ENCODE peak calls at places on chromosomes 6 and 20, in eight cellular contexts. K is CD4-positive, CD25-positive, alpha-beta regulatory T cell; H is uterus; P is NT2/D1; D is tibial artery; V is trophoblast cell; B is transverse colon; U is ascending aorta. C is an unnamed sample.
A peak's percentile ranks its signal among the peaks of the same experiment; 100 is the strongest.

GRCh38 chr20:14481863-14482262 is 144.5 kb upstream of the FLRT3 start:
- DNase-seq in K (no peak), V (no peak), B (no peak), P (no peak), D (no peak), H (no peak), U (no peak), C (peak; percentile 82)

GRCh38 chr6:169420912-169421543 is 167.4 kb upstream of the THBS2 start:
- DNase-seq in B (peak; percentile 50), H (no peak), V (peak; percentile 55), K (no peak), D (no peak), U (no peak), P (no peak), C (no peak)

GRCh38 chr6:126664271-126664670 is 324.4 kb downstream of the CENPW start:
- DNase-seq in U (no peak), D (no peak), B (no peak), P (no peak), K (no peak), V (no peak), H (no peak), C (no peak)

GRCh38 chr6:154297711-154298110 is 58.9 kb downstream of the IPCEF1 start:
- DNase-seq in K (no peak), B (no peak), U (no peak), H (no peak), D (no peak), V (peak; percentile 33), P (no peak), C (no peak)

GRCh38 chr20:13205848-13206434 is 15.1 kb upstream of the ISM1 start:
- DNase-seq in B (no peak), P (no peak), U (no peak), V (no peak), K (no peak), D (no peak), H (no peak), C (peak; percentile 32)

GRCh38 chr20:5279661-5280060 is 37.1 kb downstream of the PROKR2 start:
- DNase-seq in U (no peak), V (no peak), D (no peak), H (no peak), B (no peak), P (no peak), K (no peak), C (no peak)

GRCh38 chr20:49715466-49715865 is 1.8 kb upstream of the B4GALT5 start:
- DNase-seq in B (no peak), V (no peak), D (no peak), H (no peak), P (no peak), U (no peak), K (no peak), C (no peak)

GRCh38 chr6:165049362-165049761 is 260.0 kb downstream of the C6orf118 start:
- DNase-seq in D (no peak), V (peak; percentile 41), H (no peak), P (peak; percentile 70), B (no peak), K (no peak), U (no peak), C (no peak)

GRCh38 chr6:23690650-23691049 is 435.4 kb upstream of the NRSN1 start:
- DNase-seq in D (no peak), U (no peak), V (no peak), K (no peak), B (no peak), P (no peak), H (no peak), C (peak; percentile 21)

GRCh38 chr20:44683263-44684046 is 31.7 kb upstream of the CCN5 start:
- DNase-seq in B (peak; percentile 56), D (peak; percentile 67), H (no peak), U (no peak), V (peak; percentile 50), K (peak; percentile 56), P (peak; percentile 79), C (no peak)

GRCh38 chr6:114541794-114542193 is 199.0 kb upstream of the HS3ST5 start:
- DNase-seq in P (no peak), V (no peak), U (no peak), B (no peak), K (no peak), D (peak; percentile 53), H (no peak), C (no peak)

GRCh38 chr20:59598625-59599310 is 5.6 kb upstream of the PHACTR3 start:
- DNase-seq in U (no peak), B (peak; percentile 23), D (no peak), V (peak; percentile 16), K (no peak), P (peak; percentile 36), H (no peak), C (no peak)

GRCh38 chr20:4244700-4245485 is 229.5 kb upstream of the RNF24 start:
- DNase-seq in U (no peak), B (peak; percentile 83), D (no peak), V (no peak), H (no peak), K (no peak), P (no peak), C (no peak)

GRCh38 chr6:156396068-156396771 is 381.0 kb upstream of the ARID1B start:
- DNase-seq in H (no peak), D (no peak), P (no peak), U (no peak), V (peak; percentile 13), B (no peak), K (peak; percentile 69), C (no peak)

GRCh38 chr20:6765469-6766058 is 1.9 kb upstream of the BMP2 start:
- DNase-seq in P (no peak), B (no peak), K (no peak), H (no peak), V (no peak), D (no peak), U (no peak), C (peak; percentile 51)

DNA sequence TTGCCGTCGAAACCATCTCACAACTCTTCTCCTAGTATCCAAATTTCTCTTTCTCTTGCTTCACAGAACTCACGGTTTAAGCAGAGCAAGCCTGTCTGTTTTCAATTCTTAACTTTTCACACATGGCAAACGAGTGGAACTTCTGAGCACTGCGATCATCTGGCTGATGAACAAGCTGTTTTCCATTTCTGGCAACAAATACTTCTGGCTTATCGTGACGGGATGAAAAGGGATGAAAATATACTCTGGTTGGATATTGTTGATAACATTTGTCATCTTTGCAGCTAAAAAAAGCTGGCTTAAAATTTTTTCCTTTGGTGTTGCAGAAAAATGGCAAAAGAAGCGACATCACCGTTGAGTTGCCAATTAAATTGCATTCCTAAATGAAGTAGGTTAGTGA is 515.2 kb upstream of the JARID2 start:
- DNase-seq in K (no peak), U (no peak), V (no peak), D (no peak), P (no peak), H (no peak), B (no peak), C (no peak)
- H3K4me1 ChIP-seq in K (peaks cover 21% of the 10 kb centered on the region), U (no peaks in the 10 kb centered on the region), V (peaks cover 11% of the 10 kb centered on the region), D (no peaks in the 10 kb centered on the region), P (no peaks in the 10 kb centered on the region), H (no peaks in the 10 kb centered on the region), B (no peaks in the 10 kb centered on the region), C (peaks cover 37% of the 10 kb centered on the region)

DNA sequence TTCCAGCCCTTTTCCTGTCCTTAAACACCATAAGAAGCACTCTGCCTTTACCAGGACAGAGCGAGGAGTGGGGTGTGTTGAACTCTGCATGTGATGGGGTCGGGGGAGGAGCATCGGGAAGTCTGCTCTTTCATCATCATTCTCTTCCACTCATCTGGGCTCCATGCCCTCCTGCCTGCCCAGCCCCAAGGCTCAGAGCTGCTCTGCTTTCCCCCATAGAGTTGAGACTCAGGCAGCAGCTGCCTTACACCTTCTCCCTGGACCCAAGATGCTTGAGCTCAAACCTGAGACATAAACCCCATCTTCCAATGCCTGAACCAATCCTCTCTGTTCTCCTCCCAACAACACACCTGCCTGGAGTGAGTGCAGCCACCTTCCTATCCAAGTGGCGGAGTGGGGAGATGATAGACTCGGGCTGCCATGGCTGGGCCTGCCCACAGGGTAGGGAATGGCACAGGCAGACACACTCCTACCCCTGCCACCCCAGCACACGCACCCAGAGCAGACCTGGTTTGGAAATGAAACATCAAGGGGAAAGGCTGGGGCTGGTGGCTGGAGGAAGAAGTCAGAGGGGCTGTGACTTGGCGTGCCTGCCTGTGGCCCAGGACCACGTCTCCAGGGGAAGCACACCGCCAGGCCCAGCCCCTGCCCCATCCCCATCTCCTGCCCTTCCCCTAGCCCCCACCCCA is 28.4 kb downstream of the TFEB start:
- DNase-seq in B (no peak), D (peak; percentile 81), U (no peak), H (peak; percentile 65), K (no peak), P (no peak), V (no peak), C (no peak)
- H3K4me1 ChIP-seq in B (peaks cover 37% of the 10 kb centered on the region), D (peaks cover 42% of the 10 kb centered on the region), U (peaks cover 8% of the 10 kb centered on the region), H (no peaks in the 10 kb centered on the region), K (peaks cover 37% of the 10 kb centered on the region), P (peaks cover 18% of the 10 kb centered on the region), V (no peaks in the 10 kb centered on the region), C (no peaks in the 10 kb centered on the region)

GRCh38 chr6:122452509-122452908 is 19.1 kb downstream of the SERINC1 start:
- DNase-seq in K (no peak), U (no peak), B (no peak), H (no peak), P (no peak), D (no peak), V (no peak), C (no peak)

GRCh38 chr6:122454673-122455072 is 16.9 kb downstream of the SERINC1 start:
- DNase-seq in V (no peak), K (no peak), P (no peak), U (no peak), B (no peak), D (no peak), H (no peak), C (peak; percentile 63)

GRCh38 chr6:122461885-122462284 is 9.7 kb downstream of the SERINC1 start:
- DNase-seq in P (no peak), K (no peak), U (no peak), B (no peak), V (no peak), H (no peak), D (no peak), C (no peak)

GRCh38 chr6:122459240-122459639 is 12.4 kb downstream of the SERINC1 start:
- DNase-seq in P (no peak), D (no peak), H (no peak), K (no peak), B (no peak), V (no peak), U (no peak), C (no peak)

GRCh38 chr6:122458087-122458486 is 13.5 kb downstream of the SERINC1 start:
- DNase-seq in P (no peak), K (no peak), U (no peak), H (no peak), D (no peak), V (no peak), B (no peak), C (no peak)
- H3K4me1 ChIP-seq in P (no peaks in the 10 kb centered on the region), K (peaks cover 47% of the 10 kb centered on the region), U (peaks cover 10% of the 10 kb centered on the region), H (peaks cover 14% of the 10 kb centered on the region), D (peaks cover 16% of the 10 kb centered on the region), V (no peaks in the 10 kb centered on the region), B (peaks cover 6% of the 10 kb centered on the region), C (peaks cover 3% of the 10 kb centered on the region)

DNA sequence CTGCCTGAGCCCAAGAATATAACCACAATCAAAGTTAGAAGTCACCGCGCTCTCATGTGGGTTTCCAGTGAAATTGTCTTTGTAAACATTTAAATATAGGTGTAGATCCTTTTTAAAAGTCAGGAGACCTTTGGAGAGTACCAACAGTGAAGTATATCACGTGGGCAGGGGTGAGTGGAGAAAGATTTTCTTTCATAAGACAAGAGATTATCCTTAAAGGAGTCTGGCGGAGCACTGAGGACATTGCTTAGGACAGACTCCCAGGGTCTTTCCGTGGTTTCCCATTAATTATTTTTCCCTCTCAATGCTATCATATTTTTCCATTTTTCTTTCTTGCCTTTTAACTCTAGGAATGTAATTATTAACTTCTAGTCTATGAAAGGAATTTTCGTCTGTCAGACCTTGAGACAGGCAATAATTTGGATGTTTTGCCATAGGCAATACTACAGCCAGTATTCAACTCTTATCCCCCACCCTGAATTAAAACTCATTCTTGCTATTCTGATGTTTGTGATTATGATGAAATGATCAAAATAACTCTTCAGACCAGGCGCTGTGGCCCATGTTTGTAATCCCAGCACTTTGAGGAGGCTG is 31.4 kb downstream of the DCBLD1 start:
- DNase-seq in B (no peak), H (no peak), V (no peak), D (no peak), P (no peak), K (no peak), U (no peak), C (no peak)
- H3K4me1 ChIP-seq in B (no peaks in the 10 kb centered on the region), H (no peaks in the 10 kb centered on the region), V (peaks cover 2% of the 10 kb centered on the region), D (no peaks in the 10 kb centered on the region), P (no peaks in the 10 kb centered on the region), K (no peaks in the 10 kb centered on the region), U (no peaks in the 10 kb centered on the region), C (peaks cover 15% of the 10 kb centered on the region)